ENCODE peak calls at places on chromosome 16, in eight cellular contexts. F is fibroblast of lung, A is upper lobe of left lung, G is GM23248, M is right cardiac atrium, R is AG04450, B is PC-3, T is keratinocyte. O is an unnamed sample.

GRCh38 chr16:62225675-62226074 is 189.4 kb upstream of the CDH8 start:
- DNase-seq in B (peak; percentile 75), F (no peak), T (peak; percentile 71), R (no peak), G (peak; percentile 76), M (peak; percentile 87), A (peak; percentile 74), O (no peak)

GRCh38 chr16:4344659-4345438 is 6.3 kb downstream of the PAM16 start:
- DNase-seq in T (no peak), B (no peak), M (no peak), R (no peak), F (peak; percentile 23), G (peak; percentile 57), A (no peak), O (no peak)

GRCh38 chr16:12874135-12874534 is 27.3 kb upstream of the SHISA9 start:
- DNase-seq in T (no peak), F (no peak), B (peak; percentile 54), G (peak; percentile 86), R (no peak), A (no peak), M (no peak), O (no peak)

GRCh38 chr16:27238016-27238587 is 30.5 kb downstream of the NSMCE1 start:
- DNase-seq in F (no peak), B (no peak), G (no peak), T (no peak), M (peak; percentile 85), R (no peak), A (peak; percentile 74), O (no peak)

GRCh38 chr16:70694088-70694487 is 8.2 kb upstream of the MTSS2 start:
- DNase-seq in M (peak; percentile 47), G (peak; percentile 89), R (peak; percentile 55), A (no peak), B (peak; percentile 87), T (peak; percentile 77), F (peak; percentile 74), O (no peak)

GRCh38 chr16:87968541-87968940 is 17.3 kb downstream of the BANP start:
- DNase-seq in R (peak; percentile 59), M (no peak), G (peak; percentile 80), A (no peak), F (peak; percentile 58), T (no peak), B (no peak), O (no peak)

GRCh38 chr16:54647731-54648221 is 282.9 kb upstream of the IRX5 start:
- DNase-seq in G (peak; percentile 67), F (no peak), A (no peak), B (no peak), R (no peak), T (no peak), M (no peak), O (no peak)

GRCh38 chr16:57892447-57893096 is 78.4 kb downstream of the CNGB1 start:
- DNase-seq in M (peak; percentile 58), T (no peak), G (no peak), A (peak; percentile 68), R (no peak), B (no peak), F (no peak), O (no peak)

GRCh38 chr16:81204794-81205680 is 33.5 kb upstream of the BCO1 start:
- DNase-seq in T (no peak), M (no peak), B (peak; percentile 59), G (peak; percentile 71), A (no peak), F (peak; percentile 72), R (peak; percentile 27), O (no peak)

GRCh38 chr16:3135120-3135715 is 389 bp downstream of the ZNF213 start:
- DNase-seq in A (no peak), F (peak; percentile 23), B (no peak), G (no peak), M (no peak), R (no peak), T (no peak), O (no peak)

GRCh38 chr16:88748364-88748763 is 36.7 kb downstream of the PIEZO1 start:
- DNase-seq in T (no peak), B (no peak), A (no peak), R (no peak), F (no peak), G (no peak), M (no peak), O (no peak)

GRCh38 chr16:8660841-8661301 is 13.5 kb upstream of the ABAT start:
- DNase-seq in M (peak; percentile 90), B (peak; percentile 78), G (peak; percentile 82), R (peak; percentile 24), F (peak; percentile 53), T (no peak), A (peak; percentile 44), O (peak; percentile 15)

GRCh38 chr16:69555867-69556266 is 9.9 kb upstream of the NFAT5 start:
- DNase-seq in M (no peak), T (no peak), A (no peak), F (no peak), B (no peak), G (no peak), R (no peak), O (no peak)

GRCh38 chr16:27189335-27189972 is 13.9 kb upstream of the KDM8 start:
- DNase-seq in R (no peak), M (no peak), A (no peak), T (no peak), F (no peak), G (no peak), B (no peak), O (no peak)

GRCh38 chr16:54912720-54913119 is 17.9 kb upstream of the IRX5 start:
- DNase-seq in F (no peak), G (no peak), R (no peak), A (no peak), B (no peak), T (no peak), M (no peak), O (no peak)

GRCh38 chr16:84822990-84823389 is 3.2 kb downstream of the CRISPLD2 start:
- DNase-seq in B (no peak), F (no peak), M (no peak), R (no peak), A (no peak), T (no peak), G (no peak), O (no peak)

GRCh38 chr16:79816081-79816497 is 215.6 kb upstream of the MAF start:
- DNase-seq in B (no peak), T (no peak), M (no peak), A (no peak), R (no peak), G (no peak), F (no peak), O (no peak)

GRCh38 chr16:52532384-52532783 is 14.6 kb downstream of the TOX3 start:
- DNase-seq in F (no peak), M (no peak), A (no peak), G (no peak), B (no peak), T (no peak), R (no peak), O (no peak)

GRCh38 chr16:89489040-89489721 is 1.2 kb downstream of the ANKRD11 start:
- DNase-seq in G (peak; percentile 95), R (peak; percentile 85), T (no peak), B (peak; percentile 82), A (peak; percentile 93), F (peak; percentile 97), M (peak; percentile 94), O (peak; percentile 76)

GRCh38 chr16:63096857-63097256 is 1060.6 kb upstream of the CDH8 start:
- DNase-seq in B (no peak), G (no peak), T (no peak), R (no peak), M (no peak), A (no peak), F (no peak), O (no peak)

GRCh38 chr16:3153077-3153368 is 18.2 kb downstream of the ZNF213 start:
- DNase-seq in T (no peak), F (no peak), R (no peak), A (no peak), B (no peak), M (no peak), G (no peak), O (no peak)

GRCh38 chr16:89282523-89282922 is 65.0 kb downstream of the ZNF778 start:
- DNase-seq in T (no peak), F (no peak), B (no peak), M (peak; percentile 18), R (no peak), G (no peak), A (no peak), O (no peak)

GRCh38 chr16:58508671-58509251 is 6.6 kb upstream of the SETD6 start:
- DNase-seq in B (no peak), G (no peak), A (no peak), M (peak; percentile 37), F (no peak), T (no peak), R (no peak), O (no peak)

GRCh38 chr16:86734559-86735480 is 156.5 kb downstream of the FOXL1 start:
- DNase-seq in A (no peak), R (no peak), F (no peak), M (no peak), B (no peak), G (no peak), T (no peak), O (no peak)
- H3K27me3 ChIP-seq in A (no peaks in the 10 kb centered on the region), R (peaks cover 7% of the 10 kb centered on the region), F (peaks cover 2% of the 10 kb centered on the region), M (no peaks in the 10 kb centered on the region), B (peaks cover 30% of the 10 kb centered on the region), G (peaks cover 30% of the 10 kb centered on the region), T (peaks cover 55% of the 10 kb centered on the region), O (peaks cover 6% of the 10 kb centered on the region)

GRCh38 chr16:72197556-72197955 is 25.6 kb upstream of the PMFBP1 start:
- DNase-seq in M (no peak), F (peak; percentile 5), A (no peak), G (no peak), T (no peak), R (no peak), B (no peak), O (no peak)
- H3K27ac ChIP-seq in M (no peak overlapping the region), F (no peak overlapping the region), A (no peak overlapping the region), G (no peak overlapping the region), T (no peak overlapping the region), R (no peak overlapping the region), B (no peak overlapping the region), O (no peak overlapping the region)

DNA sequence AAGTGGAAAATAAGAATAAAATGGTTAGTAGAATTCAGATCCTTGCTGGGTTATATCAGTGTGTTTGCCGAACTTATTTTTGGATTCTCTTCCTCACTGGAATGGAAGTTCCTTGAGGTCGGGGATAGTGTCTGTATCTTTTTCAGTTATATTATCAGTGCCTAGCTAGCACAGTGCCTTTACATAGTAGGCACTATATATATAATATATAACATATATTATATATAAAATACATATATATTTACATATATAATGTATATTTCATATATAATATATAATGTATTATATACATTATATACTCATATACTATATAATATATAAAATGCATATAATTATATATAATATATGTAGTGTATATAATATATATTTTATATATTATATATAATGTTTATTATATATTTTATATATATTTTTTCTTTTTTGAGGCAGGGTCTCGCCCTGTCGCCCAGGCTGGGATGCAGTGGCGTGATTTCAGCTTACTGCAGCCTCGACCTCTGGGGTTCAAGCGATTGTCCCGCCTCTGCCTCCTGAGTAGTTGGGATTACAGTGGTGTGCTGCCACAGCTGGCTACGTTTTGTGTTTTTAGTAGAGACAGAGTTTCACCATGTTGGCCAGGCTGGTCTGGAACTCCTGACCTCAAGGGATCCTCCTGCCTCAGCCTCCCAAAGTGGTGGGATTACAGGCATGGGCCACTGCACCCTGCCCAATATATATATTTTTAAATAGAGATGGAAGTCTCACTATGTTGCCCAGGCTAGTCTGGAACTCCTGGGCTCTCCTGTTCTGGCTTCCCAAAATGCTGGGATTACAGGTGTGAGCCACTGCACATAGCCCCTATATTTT is 3.2 kb downstream of the NFATC3 start:
- DNase-seq in G (no peak), T (no peak), M (no peak), B (no peak), R (no peak), A (no peak), F (no peak), O (no peak)
- H3K4me3 ChIP-seq in G (no peak overlapping the region), T (no peak overlapping the region), M (no peak overlapping the region), B (no peak overlapping the region), R (no peak overlapping the region), A (no peak overlapping the region), F (no peak overlapping the region), O (no peak overlapping the region)

GRCh38 chr16:49532873-49533272 is 159.3 kb downstream of the C16orf78 start:
- DNase-seq in M (no peak), R (no peak), A (no peak), B (no peak), F (no peak), G (no peak), T (no peak), O (no peak)
- H3K27me3 ChIP-seq in M (no peaks in the 10 kb centered on the region), R (peaks cover 2% of the 10 kb centered on the region), A (no peaks in the 10 kb centered on the region), B (peaks cover 4% of the 10 kb centered on the region), F (no peaks in the 10 kb centered on the region), G (peaks cover 5% of the 10 kb centered on the region), T (no peaks in the 10 kb centered on the region), O (no peaks in the 10 kb centered on the region)

O was measured in effector memory CD4-positive, alpha-beta T cell.